ENCODE peak calls at places on chromosomes 6 and 20, in seven cellular contexts. R is effector memory CD8-positive, alpha-beta T cell; Q is left colon; D is B cell; L is ELF-1; G is T-cell; E is adipocyte. K is an unnamed sample.

GRCh38 chr20:62412194-62413024 is 5.3 kb upstream of the CABLES2 start:
- DNase-seq in R (no peak), Q (peak; percentile 97), D (no peak), L (no peak), G (no peak), E (no peak), K (no peak)

GRCh38 chr6:15401769-15402250 is 155.9 kb downstream of the JARID2 start:
- DNase-seq in R (no peak), Q (no peak), D (no peak), L (no peak), G (no peak), E (peak; percentile 48), K (no peak)

GRCh38 chr20:47269309-47270165 is 87.0 kb downstream of the ZMYND8 start:
- DNase-seq in R (no peak), Q (no peak), D (no peak), L (no peak), G (no peak), E (peak; percentile 74), K (no peak)

GRCh38 chr6:23890543-23891227 is 235.3 kb upstream of the NRSN1 start:
- DNase-seq in R (no peak), Q (no peak), D (no peak), L (no peak), G (no peak), E (peak; percentile 84), K (no peak)

GRCh38 chr20:38085031-38085430 is 51.5 kb downstream of the RPRD1B start:
- DNase-seq in R (no peak), Q (no peak), D (no peak), L (no peak), G (no peak), E (no peak), K (no peak)

GRCh38 chr20:23178806-23179205 is 92.7 kb upstream of the CD93 start:
- DNase-seq in R (no peak), Q (no peak), D (no peak), L (peak; percentile 17), G (no peak), E (no peak), K (no peak)

GRCh38 chr6:26056583-26057350 is 30.5 kb upstream of the HFE start:
- DNase-seq in R (no peak), Q (peak; percentile 46), D (no peak), L (peak; percentile 69), G (no peak), E (peak; percentile 54), K (no peak)

GRCh38 chr6:43060034-43060754 is 763 bp downstream of the KLC4 start:
- DNase-seq in R (no peak), Q (peak; percentile 92), D (no peak), L (no peak), G (no peak), E (peak; percentile 9), K (no peak)

GRCh38 chr6:31121131-31121790 is 1.0 kb upstream of the CDSN start:
- DNase-seq in R (no peak), Q (no peak), D (no peak), L (no peak), G (no peak), E (no peak), K (no peak)

GRCh38 chr6:32462609-32463008 is 22.9 kb downstream of the HLA-DRA start:
- DNase-seq in R (no peak), Q (no peak), D (no peak), L (no peak), G (no peak), E (peak; percentile 5), K (no peak)

GRCh38 chr6:50087231-50087954 is 37.7 kb upstream of the DEFB112 start:
- DNase-seq in R (no peak), Q (no peak), D (no peak), L (no peak), G (no peak), E (peak; percentile 2), K (no peak)

GRCh38 chr6:119346914-119347313 is 2.6 kb downstream of the MAN1A1 start:
- DNase-seq in R (no peak), Q (no peak), D (no peak), L (no peak), G (no peak), E (peak; percentile 34), K (no peak)

GRCh38 chr6:125986956-125987617 is 747 bp downstream of the TRMT11 start:
- DNase-seq in R (no peak), Q (no peak), D (no peak), L (no peak), G (no peak), E (peak; percentile 31), K (no peak)

GRCh38 chr20:57394087-57395082 is 3.2 kb downstream of the RBM38 start:
- DNase-seq in R (no peak), Q (no peak), D (no peak), L (no peak), G (no peak), E (no peak), K (no peak)

GRCh38 chr6:136552054-136552453 is 1.8 kb upstream of the MAP7 start:
- DNase-seq in R (no peak), Q (no peak), D (no peak), L (no peak), G (no peak), E (no peak), K (no peak)

GRCh38 chr6:113291751-113292445 is 565.2 kb upstream of the MARCKS start:
- DNase-seq in R (no peak), Q (no peak), D (no peak), L (no peak), G (no peak), E (peak; percentile 12), K (no peak)

GRCh38 chr6:5525209-5525608 is 263.9 kb downstream of the FARS2 start:
- DNase-seq in R (no peak), Q (no peak), D (no peak), L (no peak), G (no peak), E (peak; percentile 93), K (no peak)

GRCh38 chr6:57305754-57306153 is 11.7 kb upstream of the PRIM2 start:
- DNase-seq in R (no peak), Q (no peak), D (no peak), L (no peak), G (no peak), E (peak; percentile 40), K (no peak)

GRCh38 chr20:45157977-45158376 is 16.7 kb upstream of the PI3 start:
- DNase-seq in R (no peak), Q (peak; percentile 34), D (no peak), L (no peak), G (no peak), E (peak; percentile 19), K (no peak)

GRCh38 chr20:44728835-44729342 is 13.7 kb downstream of the CCN5 start:
- DNase-seq in R (no peak), Q (peak; percentile 56), D (no peak), L (peak; percentile 55), G (no peak), E (peak; percentile 97), K (no peak)

GRCh38 chr20:1871807-1872455 is 23.3 kb upstream of the SIRPA start:
- DNase-seq in R (no peak), Q (no peak), D (no peak), L (no peak), G (no peak), E (no peak), K (no peak)

GRCh38 chr6:12113190-12113578 is 101.1 kb downstream of the HIVEP1 start:
- DNase-seq in R (no peak), Q (no peak), D (no peak), L (no peak), G (no peak), E (peak; percentile 15), K (no peak)

GRCh38 chr6:6694368-6694780 is 105.9 kb downstream of the LY86 start:
- DNase-seq in R (no peak), Q (no peak), D (no peak), L (peak; percentile 57), G (no peak), E (no peak), K (no peak)

GRCh38 chr20:64131406-64131805 is 24.0 kb upstream of the NPBWR2 start:
- DNase-seq in R (no peak), Q (no peak), D (no peak), L (no peak), G (no peak), E (peak; percentile 14), K (no peak)

GRCh38 chr20:37383229-37383989 is 37.5 kb downstream of the SRC start:
- DNase-seq in R (no peak), Q (peak; percentile 28), D (peak; percentile 40), L (no peak), G (no peak), E (peak; percentile 36), K (peak; percentile 50)

GRCh38 chr20:16428112-16428511 is 145.1 kb downstream of the KIF16B start:
- DNase-seq in R (no peak), Q (no peak), D (no peak), L (no peak), G (no peak), E (no peak), K (no peak)

GRCh38 chr6:89509719-89510339 is 76.9 kb downstream of the ANKRD6 start:
- DNase-seq in R (no peak), Q (no peak), D (no peak), L (no peak), G (no peak), E (no peak), K (no peak)

GRCh38 chr6:89999995-90000825 is 105.9 kb downstream of the GJA10 start:
- DNase-seq in R (no peak), Q (no peak), D (no peak), L (no peak), G (no peak), E (no peak), K (no peak)